ENCODE peak calls at places on chromosomes 12 and 14, in six cellular contexts. B is right cardiac atrium, V is AG04450, Y is tibial nerve, P is sigmoid colon, D is neuronal stem cell. H is an unnamed sample.

GRCh38 chr12:88188180-88188579 is 46.1 kb downstream of the TMTC3 start:
- DNase-seq in B (no peak), V (no peak), Y (no peak), P (no peak), D (no peak), H (no peak)

GRCh38 chr12:13896063-13896626 is 85.3 kb downstream of the GRIN2B start:
- DNase-seq in B (no peak), V (no peak), Y (no peak), P (no peak), D (no peak), H (peak)

GRCh38 chr14:52338282-52338681 is 24.2 kb downstream of the PTGER2 start:
- DNase-seq in B (no peak), V (no peak), Y (no peak), P (no peak), D (no peak), H (peak)

GRCh38 chr12:111072299-111072698 is 151.9 kb upstream of the MYL2 start:
- DNase-seq in B (no peak), V (no peak), Y (no peak), P (no peak), D (no peak), H (no peak)

GRCh38 chr12:105935106-105935505 is 203.6 kb downstream of the NUAK1 start:
- DNase-seq in B (no peak), V (no peak), Y (no peak), P (no peak), D (no peak), H (no peak)

GRCh38 chr12:65951697-65952096 is 127.4 kb downstream of the HMGA2 start:
- DNase-seq in B (no peak), V (no peak), Y (no peak), P (no peak), D (no peak), H (no peak)

GRCh38 chr12:56242986-56243385 is 13.1 kb downstream of the SLC39A5 start:
- DNase-seq in B (peak), V (no peak), Y (no peak), P (no peak), D (no peak), H (no peak)

GRCh38 chr14:60508707-60509437 is at the start of gene SIX6:
- DNase-seq in B (peak), V (no peak), Y (no peak), P (no peak), D (peak), H (no peak)

GRCh38 chr14:103803661-103804060 is 43.7 kb downstream of the PPP1R13B start:
- DNase-seq in B (no peak), V (no peak), Y (no peak), P (no peak), D (no peak), H (no peak)

GRCh38 chr12:131129839-131130238 is 176.1 kb downstream of the ADGRD1 start:
- DNase-seq in B (no peak), V (no peak), Y (no peak), P (peak), D (no peak), H (no peak)

GRCh38 chr12:68803948-68804653 is 3.9 kb upstream of the MDM2 start:
- DNase-seq in B (no peak), V (no peak), Y (no peak), P (no peak), D (no peak), H (no peak)

GRCh38 chr12:3130053-3130805 is 53.0 kb downstream of the TSPAN9 start:
- DNase-seq in B (peak), V (no peak), Y (no peak), P (no peak), D (no peak), H (no peak)

GRCh38 chr12:31506907-31507306 is 84.0 kb downstream of the DENND5B start:
- DNase-seq in B (no peak), V (no peak), Y (no peak), P (no peak), D (no peak), H (no peak)

GRCh38 chr14:68941820-68942219 is 37.3 kb downstream of the ACTN1 start:
- DNase-seq in B (peak), V (peak), Y (no peak), P (peak), D (no peak), H (peak)

GRCh38 chr14:95507174-95507573 is 9.3 kb downstream of the SYNE3 start:
- DNase-seq in B (peak), V (peak), Y (no peak), P (peak), D (no peak), H (no peak)

GRCh38 chr12:64836856-64837255 is 12.4 kb downstream of the TBC1D30 start:
- DNase-seq in B (no peak), V (no peak), Y (no peak), P (no peak), D (no peak), H (no peak)

GRCh38 chr12:64835926-64836325 is 11.5 kb downstream of the TBC1D30 start:
- DNase-seq in B (no peak), V (no peak), Y (no peak), P (no peak), D (no peak), H (no peak)

GRCh38 chr12:64840129-64840528 is 15.7 kb downstream of the TBC1D30 start:
- DNase-seq in B (no peak), V (no peak), Y (no peak), P (no peak), D (no peak), H (no peak)

GRCh38 chr12:64833928-64834327 is 9.5 kb downstream of the TBC1D30 start:
- DNase-seq in B (no peak), V (no peak), Y (no peak), P (no peak), D (no peak), H (no peak)

GRCh38 chr12:64837427-64837826 is 13.0 kb downstream of the TBC1D30 start:
- DNase-seq in B (no peak), V (no peak), Y (no peak), P (no peak), D (no peak), H (no peak)
- H3K27ac ChIP-seq in B (no peak), V (no peak), Y (no peak), P (no peak), D (no peak), H (no peak)

GRCh38 chr12:67795235-67795634 is 146.7 kb downstream of the DYRK2 start:
- DNase-seq in B (no peak), V (no peak), Y (no peak), P (no peak), D (no peak), H (no peak)
- H3K27ac ChIP-seq in B (no peak), V (no peak), Y (no peak), P (no peak), D (no peak), H (no peak)

GRCh38 chr14:58167057-58167456 is 15.0 kb upstream of the ARMH4 start:
- DNase-seq in B (no peak), V (no peak), Y (no peak), P (no peak), D (no peak), H (no peak)
- H3K27ac ChIP-seq in B (no peak), V (no peak), Y (no peak), P (no peak), D (no peak), H (no peak)

GRCh38 chr12:132986001-132986884 is at the start of gene ZNF26:
- DNase-seq in B (peak), V (peak), Y (peak), P (peak), D (peak), H (peak)

GRCh38 chr12:132986885-132987225 is 688 bp downstream of the ZNF26 start:
- DNase-seq in B (no peak), V (no peak), Y (no peak), P (no peak), D (no peak), H (peak)
- H3K27ac ChIP-seq in B (no peak), V (peak), Y (peak), P (peak), D (no peak), H (peak)

GRCh38 chr12:118312578-118312977 is 60.1 kb downstream of the TAOK3 start:
- DNase-seq in B (no peak), V (no peak), Y (no peak), P (no peak), D (no peak), H (no peak)
- H3K27ac ChIP-seq in B (no peak), V (no peak), Y (no peak), P (no peak), D (no peak), H (no peak)

H was measured in A549.